ENCODE peak calls at places on chromosomes 5 and 9, in five cellular contexts. D is AG10803, T is activated B cell treated with CpG ODN at 0.5 μM for 24 hours, L is HFFc6, Z is neural crest cell. N is an unnamed sample.

GRCh38 chr5:43555895-43556606 is 826 bp downstream of the PAIP1 start:
- DNase-seq in L (no peak), T (no peak), Z (peak), D (peak), N (peak)

GRCh38 chr5:54404568-54404967 is 50.9 kb upstream of the HSPB3 start:
- DNase-seq in Z (no peak), T (no peak), L (no peak), D (peak), N (no peak)

GRCh38 chr5:50667653-50668403 is 1.4 kb downstream of the PARP8 start:
- DNase-seq in L (peak), T (peak), Z (no peak), D (peak), N (peak)

GRCh38 chr9:91534374-91534773 is 110.7 kb upstream of the NFIL3 start:
- DNase-seq in Z (no peak), T (no peak), L (peak), D (peak), N (no peak)

GRCh38 chr9:72402744-72403143 is 37.7 kb upstream of the ZFAND5 start:
- DNase-seq in T (no peak), D (no peak), L (no peak), Z (no peak), N (no peak)

GRCh38 chr9:81871695-81872094 is 56.5 kb upstream of the SPATA31D4 start:
- DNase-seq in D (peak), T (no peak), Z (no peak), L (peak), N (no peak)

GRCh38 chr9:91192379-91192775 is 169.3 kb downstream of the AUH start:
- DNase-seq in L (peak), T (no peak), Z (no peak), D (no peak), N (no peak)

GRCh38 chr9:35426627-35427026 is 63.3 kb upstream of the RUSC2 start:
- DNase-seq in D (no peak), T (no peak), L (no peak), Z (no peak), N (no peak)

GRCh38 chr9:81559741-81560140 is 129.6 kb downstream of the TLE1 start:
- DNase-seq in Z (no peak), T (no peak), D (peak), L (peak), N (no peak)

GRCh38 chr5:42949348-42950090 is 90.6 kb downstream of the ANXA2R start:
- DNase-seq in T (peak), D (peak), L (peak), Z (no peak), N (peak)

GRCh38 chr5:137310051-137310730 is 188.9 kb downstream of the SPOCK1 start:
- DNase-seq in D (peak), T (no peak), L (peak), Z (no peak), N (no peak)

GRCh38 chr5:178839319-178839704 is 20.4 kb upstream of the ZNF354B start:
- DNase-seq in L (peak), T (no peak), Z (peak), D (no peak), N (no peak)

GRCh38 chr5:1445895-1446601 is 808 bp upstream of the SLC6A3 start:
- DNase-seq in D (no peak), L (no peak), Z (no peak), T (no peak), N (no peak)

GRCh38 chr9:82729991-82730390 is 333.0 kb downstream of the RASEF start:
- DNase-seq in T (no peak), D (no peak), Z (no peak), L (no peak), N (no peak)

GRCh38 chr9:136462664-136463063 is 20.2 kb downstream of the SEC16A start:
- DNase-seq in Z (no peak), D (no peak), L (no peak), T (no peak), N (no peak)

GRCh38 chr5:146233441-146233840 is 30.0 kb downstream of the RBM27 start:
- DNase-seq in T (no peak), Z (no peak), L (no peak), D (no peak), N (no peak)

GRCh38 chr5:128645582-128645981 is 107.5 kb upstream of the FBN2 start:
- DNase-seq in T (no peak), Z (no peak), L (peak), D (peak), N (no peak)

GRCh38 chr5:151673421-151673820 is 13.3 kb downstream of the SPARC start:
- DNase-seq in T (no peak), D (no peak), L (no peak), Z (no peak), N (no peak)

GRCh38 chr9:69254223-69254622 is 70.8 kb upstream of the ENTREP1 start:
- DNase-seq in T (no peak), L (no peak), Z (no peak), D (no peak), N (no peak)

GRCh38 chr5:164057121-164057520 is 551.7 kb downstream of the MAT2B start:
- DNase-seq in T (no peak), Z (no peak), D (no peak), L (no peak), N (no peak)

GRCh38 chr9:99181621-99182020 is 40.1 kb downstream of the ALG2 start:
- DNase-seq in D (peak), T (peak), L (no peak), Z (no peak), N (no peak)

GRCh38 chr9:99178912-99179872 is 42.5 kb downstream of the ALG2 start:
- DNase-seq in T (no peak), D (no peak), Z (no peak), L (no peak), N (no peak)

GRCh38 chr9:99180199-99180598 is 41.5 kb downstream of the ALG2 start:
- DNase-seq in L (no peak), Z (no peak), D (no peak), T (no peak), N (no peak)

GRCh38 chr9:99181206-99181605 is 40.5 kb downstream of the ALG2 start:
- DNase-seq in Z (no peak), D (peak), L (no peak), T (no peak), N (no peak)

DNA sequence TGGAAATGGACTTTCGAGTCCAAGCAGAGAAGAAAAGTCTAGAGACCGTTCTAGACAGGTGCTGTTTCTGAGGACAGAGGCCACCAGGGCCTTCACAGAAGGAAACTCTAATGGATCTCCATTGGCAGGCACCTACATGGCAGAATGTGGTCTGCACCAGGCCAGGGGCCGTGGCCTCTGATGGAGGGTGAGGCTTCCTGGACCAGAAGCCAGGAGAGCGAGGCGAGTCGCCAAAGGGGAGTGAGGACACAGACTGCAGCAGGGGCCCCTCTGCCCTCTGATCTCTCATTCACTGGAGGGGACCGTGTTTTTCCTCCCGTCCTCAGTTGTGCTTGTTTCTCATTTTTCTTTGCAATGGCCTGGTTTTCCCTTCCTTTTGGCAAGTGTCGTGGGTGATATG is 41.1 kb downstream of the ALG2 start:
- DNase-seq in L (no peak), T (no peak), Z (no peak), D (no peak), N (no peak)
- TF ChIP-seq CTCF in L (no peak), T (no peak), Z (no peak), D (no peak), N (no peak)

GRCh38 chr9:133728856-133729645 is 9.1 kb downstream of the SARDH start:
- DNase-seq in Z (no peak), T (no peak), D (no peak), L (no peak), N (no peak)

GRCh38 chr9:133727277-133727875 is 10.8 kb downstream of the SARDH start:
- DNase-seq in L (no peak), D (no peak), Z (no peak), T (no peak), N (no peak)

GRCh38 chr9:133729646-133730281 is 8.4 kb downstream of the SARDH start:
- DNase-seq in T (no peak), Z (no peak), D (no peak), L (no peak), N (no peak)

GRCh38 chr9:133726401-133727276 is 11.5 kb downstream of the SARDH start:
- DNase-seq in T (peak), Z (peak), D (peak), L (peak), N (no peak)

DNA sequence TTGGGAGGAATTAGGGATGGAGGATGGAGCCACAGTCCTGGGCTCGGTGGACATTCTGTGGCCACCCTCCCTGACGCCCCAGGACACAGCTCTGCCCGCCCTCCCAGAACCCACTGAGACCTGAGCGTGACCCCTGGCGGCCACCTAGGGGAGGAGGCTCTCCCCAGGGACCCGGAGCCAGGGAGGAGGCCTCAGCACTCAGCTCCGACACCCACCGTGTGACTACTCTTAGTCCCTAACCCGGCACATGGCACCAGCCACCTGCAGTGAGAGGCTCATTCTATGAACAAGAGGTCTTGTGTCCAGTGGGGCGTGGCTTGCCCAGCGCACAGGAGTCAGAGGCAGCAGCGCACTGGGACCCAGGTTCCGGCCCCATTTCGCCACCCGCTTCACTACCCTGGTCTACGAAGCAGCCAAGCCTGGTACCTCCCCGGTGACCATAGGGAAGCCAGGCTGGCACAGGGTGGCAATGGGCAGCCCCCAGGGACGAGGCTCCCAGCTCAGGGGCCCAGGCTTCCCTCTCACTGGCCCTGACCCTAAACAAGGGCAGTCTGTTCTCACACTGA is 10.2 kb downstream of the SARDH start:
- DNase-seq in T (no peak), D (no peak), Z (no peak), L (no peak), N (no peak)
- TF ChIP-seq CTCF in T (no peak), D (no peak), Z (no peak), L (no peak), N (no peak)

GRCh38 chr5:65760504-65761275 is 38.7 kb downstream of the NLN start:
- DNase-seq in Z (no peak), T (no peak), D (peak), L (peak), N (no peak)
- TF ChIP-seq CTCF in Z (no peak), T (no peak), D (peak), L (peak), N (no peak)

GRCh38 chr5:74943905-74944304 is 77.7 kb upstream of the FAM169A start:
- DNase-seq in D (no peak), Z (no peak), T (no peak), L (no peak), N (no peak)
- TF ChIP-seq CTCF in D (peak), Z (peak), T (no peak), L (peak), N (no peak)

DNA sequence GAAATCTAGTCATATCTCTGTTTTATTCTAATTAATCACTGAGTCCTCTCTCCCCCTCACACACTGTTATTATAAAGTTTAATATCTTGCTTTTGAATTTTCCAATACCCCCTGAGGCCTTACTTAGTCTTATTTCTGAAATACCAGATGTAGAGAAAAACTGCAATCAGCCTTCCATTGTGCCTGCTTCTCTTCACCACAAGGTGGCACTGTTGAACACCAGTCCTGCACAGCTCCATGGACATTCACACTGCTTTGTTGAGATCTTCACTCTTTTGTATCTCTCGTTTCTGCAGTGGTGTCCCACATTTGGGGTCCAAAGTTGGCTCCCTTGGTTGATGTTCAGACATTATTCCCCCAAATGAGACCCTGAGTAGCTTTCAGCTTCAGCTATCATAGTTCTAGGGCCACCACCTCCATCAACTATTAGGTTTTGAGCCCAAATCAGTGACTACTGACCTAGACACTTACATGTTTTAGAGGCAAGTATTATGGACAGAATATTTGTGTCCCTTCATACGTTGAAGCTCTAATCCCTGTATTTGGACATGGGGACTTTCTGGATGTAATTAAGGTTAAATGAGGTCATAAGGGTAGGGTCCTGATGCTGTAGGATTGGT is 24.3 kb downstream of the BOD1 start:
- DNase-seq in D (no peak), Z (no peak), L (no peak), T (no peak), N (no peak)
- TF ChIP-seq CTCF in D (peak), Z (peak), L (peak), T (no peak), N (peak)

GRCh38 chr5:123117989-123118388 is 28.9 kb downstream of the PRDM6 start:
- DNase-seq in Z (no peak), T (no peak), L (no peak), D (no peak), N (no peak)

GRCh38 chr5:123122273-123122672 is 33.2 kb downstream of the PRDM6 start:
- DNase-seq in T (no peak), D (no peak), L (no peak), Z (no peak), N (no peak)

GRCh38 chr5:123120197-123120596 is 31.2 kb downstream of the PRDM6 start:
- DNase-seq in T (no peak), L (no peak), D (no peak), Z (no peak), N (no peak)

GRCh38 chr5:123116757-123117156 is 27.7 kb downstream of the PRDM6 start:
- DNase-seq in D (peak), T (no peak), L (peak), Z (no peak), N (no peak)

GRCh38 chr5:123119334-123119986 is 30.4 kb downstream of the PRDM6 start:
- DNase-seq in L (peak), Z (no peak), T (no peak), D (peak), N (no peak)
- TF ChIP-seq CTCF in L (peak), Z (no peak), T (no peak), D (peak), N (no peak)

N was measured in CD14-positive monocyte.